ENCODE peak calls at places on chromosome 14, in four cellular contexts. Q is G401; R is activated CD4-positive, CD25-positive, alpha-beta regulatory T cell treated with anti-CD3 and anti-CD28 coated beads, Interleukin-2, amount 50 U/mL, for 72 hours; N is hepatic stellate cell. F is an unnamed sample.

GRCh38 chr14:80927385-80927989 is 14.1 kb downstream of the CEP128 start:
- DNase-seq in R (no peak), Q (no peak), N (no peak), F (no peak)

GRCh38 chr14:68733086-68733621 is 59.7 kb downstream of the ZFP36L1 start:
- DNase-seq in N (no peak), Q (no peak), R (no peak), F (no peak)

GRCh38 chr14:48726080-48726642 is 860.0 kb downstream of the RPS29 start:
- DNase-seq in N (no peak), R (no peak), Q (no peak), F (no peak)

GRCh38 chr14:33412450-33412849 is 473.8 kb downstream of the NPAS3 start:
- DNase-seq in N (no peak), Q (no peak), R (no peak), F (no peak)

GRCh38 chr14:50040401-50040775 is 76.0 kb downstream of the VCPKMT start:
- DNase-seq in Q (no peak), N (peak; percentile 60), R (no peak), F (peak; percentile 31)

GRCh38 chr14:99928963-99929362 is 135.8 kb downstream of the EML1 start:
- DNase-seq in N (no peak), Q (no peak), R (no peak), F (no peak)

GRCh38 chr14:51308872-51309271 is 68.8 kb downstream of the TMX1 start:
- DNase-seq in N (no peak), R (no peak), Q (no peak), F (no peak)

GRCh38 chr14:99393059-99393655 is 87.5 kb downstream of the SETD3 start:
- DNase-seq in R (peak; percentile 38), N (peak; percentile 45), Q (peak; percentile 25), F (no peak)

GRCh38 chr14:67694791-67695393 is 672 bp downstream of the RDH11 start:
- DNase-seq in R (peak; percentile 65), Q (peak; percentile 76), N (peak; percentile 85), F (peak; percentile 51)